ENCODE peak calls at places on chromosomes 7 and 10, in seven cellular contexts. A, M, D, J, E, T and C are unnamed samples.

GRCh38 chr7:137851361-137851945 is 4.7 kb upstream of the DGKI start:
- DNase-seq in A (no peak), D (no peak), J (no peak), E (no peak), T (no peak), M (no peak), C (no peak)

GRCh38 chr10:125694874-125695273 is 11.9 kb upstream of the TEX36 start:
- DNase-seq in T (no peak), A (no peak), D (no peak), J (no peak), E (no peak), M (peak), C (no peak)

GRCh38 chr7:153158204-153158603 is 398.7 kb downstream of the ACTR3B start:
- DNase-seq in E (no peak), J (no peak), A (no peak), T (no peak), D (no peak), M (no peak), C (no peak)

GRCh38 chr10:104349623-104350142 is 4.0 kb upstream of the CFAP58 start:
- DNase-seq in M (no peak), E (peak), J (no peak), T (no peak), A (no peak), D (peak), C (no peak)

GRCh38 chr10:79331709-79332108 is 15.6 kb upstream of the PPIF start:
- DNase-seq in E (peak), A (no peak), T (no peak), J (no peak), D (no peak), M (peak), C (no peak)

GRCh38 chr7:95794917-95795515 is 22.7 kb downstream of the DYNC1I1 start:
- DNase-seq in D (no peak), E (no peak), T (no peak), A (no peak), J (peak), M (no peak), C (no peak)

GRCh38 chr7:34825221-34825620 is 167.2 kb downstream of the NPSR1 start:
- DNase-seq in J (no peak), T (no peak), E (no peak), D (no peak), A (no peak), M (no peak), C (no peak)

GRCh38 chr7:66689081-66689480 is 51.5 kb upstream of the RABGEF1 start:
- DNase-seq in J (no peak), M (no peak), T (no peak), E (no peak), D (no peak), A (no peak), C (no peak)

GRCh38 chr7:87127019-87127418 is 25.2 kb upstream of the DMTF1 start:
- DNase-seq in M (no peak), J (no peak), T (no peak), A (no peak), D (no peak), E (no peak), C (no peak)

GRCh38 chr10:112687647-112688046 is 240.6 kb downstream of the VTI1A start:
- DNase-seq in E (no peak), A (no peak), M (no peak), D (no peak), J (no peak), T (no peak), C (no peak)

GRCh38 chr10:71748671-71749191 is 24.6 kb downstream of the VSIR start:
- DNase-seq in E (peak), T (no peak), A (peak), J (peak), D (peak), M (no peak), C (peak)

GRCh38 chr10:101512741-101513140 is 75.3 kb downstream of the POLL start:
- DNase-seq in J (no peak), T (no peak), D (no peak), E (no peak), M (no peak), A (no peak), C (no peak)

GRCh38 chr7:44445986-44446671 is 44.3 kb downstream of the NUDCD3 start:
- DNase-seq in J (no peak), M (no peak), D (no peak), E (no peak), A (no peak), T (no peak), C (no peak)

GRCh38 chr7:2071133-2071832 is 161.5 kb downstream of the MAD1L1 start:
- DNase-seq in A (no peak), M (no peak), T (no peak), E (no peak), J (no peak), D (no peak), C (no peak)
- H3K27ac ChIP-seq in A (no peak), M (no peak), T (no peak), E (no peak), J (no peak), D (no peak), C (no peak)

DNA sequence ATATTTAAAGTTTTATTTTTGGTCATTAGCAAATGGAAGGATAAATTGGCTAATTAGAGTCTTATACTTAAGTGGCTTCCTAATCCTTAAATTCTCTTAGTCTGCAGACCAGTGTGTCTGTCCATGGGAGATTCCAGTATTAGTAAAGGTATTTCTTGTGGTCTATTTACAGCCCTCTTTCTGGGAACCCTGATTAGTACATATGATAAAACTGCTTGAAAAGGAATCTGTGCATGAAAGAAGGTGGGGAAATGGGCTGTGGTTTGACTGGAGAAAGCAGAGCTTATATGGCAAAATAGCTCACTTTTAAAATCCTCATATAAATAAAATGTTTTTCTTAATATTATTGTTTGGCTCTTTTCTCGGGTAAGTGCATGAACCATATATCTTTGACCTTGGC is 124.5 kb upstream of the RHOBTB1 start:
- DNase-seq in D (no peak), J (no peak), M (no peak), E (no peak), A (no peak), T (no peak), C (no peak)
- TF ChIP-seq EP300 in D (no peak), J (no peak), M (no peak), E (no peak), A (no peak), T (no peak), C (no peak)

GRCh38 chr7:121519548-121520521 is 123.7 kb upstream of the FAM3C start:
- DNase-seq in J (no peak), M (no peak), D (no peak), E (no peak), T (no peak), A (no peak), C (no peak)

GRCh38 chr7:121513105-121513504 is 117.0 kb upstream of the FAM3C start:
- DNase-seq in M (no peak), T (no peak), D (no peak), J (no peak), E (no peak), A (no peak), C (no peak)

GRCh38 chr7:121515651-121516401 is 119.7 kb upstream of the FAM3C start:
- DNase-seq in A (no peak), D (no peak), T (no peak), J (no peak), M (no peak), E (no peak), C (no peak)

GRCh38 chr7:121515181-121515580 is 119.1 kb upstream of the FAM3C start:
- DNase-seq in D (no peak), T (no peak), A (no peak), M (no peak), J (no peak), E (no peak), C (no peak)

GRCh38 chr7:121516791-121517305 is 120.7 kb upstream of the FAM3C start:
- DNase-seq in J (no peak), E (no peak), M (no peak), D (no peak), A (no peak), T (no peak), C (no peak)
- H3K27ac ChIP-seq in J (no peak), E (no peak), M (no peak), D (no peak), A (no peak), T (no peak), C (no peak)

GRCh38 chr10:102775973-102776669 is 32.4 kb downstream of the WBP1L start:
- DNase-seq in E (no peak), M (no peak), T (no peak), A (peak), J (peak), D (peak), C (peak)
- TF ChIP-seq EP300 in E (no peak), M (no peak), T (no peak), A (peak), J (no peak), D (no peak), C (peak)

DNA sequence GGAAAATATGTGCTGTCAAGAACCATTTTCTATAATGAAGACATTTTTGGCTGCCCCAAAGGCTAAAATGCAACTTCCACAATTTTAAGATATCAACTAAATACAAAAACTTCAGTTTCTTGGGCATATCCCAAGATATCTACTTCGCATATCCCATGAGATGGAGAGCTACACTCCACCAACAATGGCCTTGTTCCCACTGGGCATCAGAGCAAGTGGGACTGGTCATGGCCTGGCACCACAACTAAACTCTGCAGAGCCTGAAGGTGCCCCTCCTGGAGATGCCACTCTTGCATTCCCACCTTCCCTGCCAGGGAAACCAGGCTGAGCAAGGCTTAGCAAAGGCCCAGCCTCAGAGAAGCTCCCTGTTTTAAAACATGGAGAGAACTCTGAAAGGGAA is 75.8 kb upstream of the LRRC17 start:
- DNase-seq in A (no peak), D (no peak), E (no peak), M (no peak), T (no peak), J (no peak), C (no peak)
- H3K27ac ChIP-seq in A (no peak), D (no peak), E (no peak), M (peak), T (no peak), J (peak), C (no peak)

GRCh38 chr7:20351901-20352300 is 21.2 kb downstream of the ITGB8 start:
- DNase-seq in A (no peak), J (no peak), E (no peak), D (no peak), T (no peak), M (no peak), C (no peak)

GRCh38 chr7:20350996-20351692 is 20.4 kb downstream of the ITGB8 start:
- DNase-seq in D (no peak), A (no peak), T (no peak), E (no peak), J (no peak), M (no peak), C (no peak)

GRCh38 chr7:20350518-20350951 is 19.8 kb downstream of the ITGB8 start:
- DNase-seq in E (no peak), J (peak), M (no peak), T (no peak), D (peak), A (no peak), C (peak)

GRCh38 chr7:20346577-20346976 is 15.9 kb downstream of the ITGB8 start:
- DNase-seq in A (no peak), E (no peak), T (no peak), M (no peak), J (no peak), D (no peak), C (no peak)

DNA sequence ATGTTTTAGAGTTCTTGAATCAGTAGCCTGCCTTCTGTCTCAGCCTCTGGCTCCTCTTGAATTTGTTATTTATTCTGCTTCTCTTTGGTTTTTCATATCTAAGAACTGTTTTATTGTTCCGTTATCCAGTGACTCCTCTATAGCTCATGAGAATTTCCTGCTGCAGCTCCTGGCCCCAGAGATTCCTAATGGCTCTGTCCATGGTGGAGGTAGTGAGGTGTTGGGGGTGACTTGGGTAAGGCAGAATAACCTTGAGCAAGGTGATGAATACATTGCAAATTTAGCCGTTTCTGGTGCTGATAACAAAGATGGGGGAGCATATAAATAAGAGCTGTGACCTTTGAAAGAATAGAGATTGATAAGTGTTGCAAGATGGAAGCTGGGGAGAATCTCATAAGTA is 17.7 kb downstream of the ITGB8 start:
- DNase-seq in E (no peak), T (no peak), J (no peak), M (no peak), A (no peak), D (no peak), C (no peak)
- TF ChIP-seq EP300 in E (no peak), T (no peak), J (no peak), M (no peak), A (no peak), D (no peak), C (no peak)

GRCh38 chr7:99061001-99061779 is 82.7 kb downstream of the SMURF1 start:
- DNase-seq in E (no peak), M (no peak), A (no peak), D (no peak), T (no peak), J (no peak), C (no peak)
- H3K27ac ChIP-seq in E (no peak), M (no peak), A (no peak), D (no peak), T (no peak), J (no peak), C (no peak)